ENCODE peak calls at places on chromosome 12, in ten cellular contexts. J is kidney, A is HCT116, Z is H9, N is fibroblast of lung, P is mesendoderm, O is mammary epithelial cell, R is mesenchymal stem cell, D is neural progenitor cell, C is Karpas-422. X is an unnamed sample.

GRCh38 chr12:31626270-31626669 is 33.2 kb upstream of the ETFBKMT start:
- DNase-seq in O (peak; percentile 40), J (no peak), C (no peak), R (no peak), Z (no peak), D (no peak), N (no peak), P (no peak), A (no peak), X (no peak)

GRCh38 chr12:106205208-106206069 is 42.4 kb downstream of the CKAP4 start:
- DNase-seq in N (no peak), J (no peak), O (peak; percentile 44), A (peak; percentile 64), D (peak; percentile 24), P (peak; percentile 33), C (peak; percentile 53), R (no peak), Z (peak; percentile 58), X (no peak)

GRCh38 chr12:54535474-54535873 is 13.9 kb upstream of the PDE1B start:
- DNase-seq in R (no peak), C (no peak), D (no peak), J (no peak), P (no peak), Z (no peak), A (no peak), O (no peak), N (no peak), X (no peak)

GRCh38 chr12:57615637-57616036 is 4.4 kb downstream of the ARHGEF25 start:
- DNase-seq in N (no peak), Z (no peak), D (no peak), P (no peak), J (peak; percentile 56), R (no peak), A (no peak), C (no peak), O (no peak), X (no peak)

GRCh38 chr12:71865166-71865713 is 25.7 kb downstream of the TBC1D15 start:
- DNase-seq in J (no peak), C (peak; percentile 69), O (peak; percentile 84), A (no peak), P (peak; percentile 29), Z (no peak), D (no peak), R (peak; percentile 89), N (peak; percentile 82), X (no peak)

GRCh38 chr12:47286676-47287075 is 206.9 kb upstream of the AMIGO2 start:
- DNase-seq in C (peak; percentile 53), R (no peak), Z (no peak), O (no peak), A (no peak), J (no peak), P (peak; percentile 68), N (no peak), D (peak; percentile 90), X (no peak)

GRCh38 chr12:109573029-109573913 is at the start of the genes MMAB and MVK:
- DNase-seq in P (peak; percentile 100), J (peak; percentile 100), O (peak; percentile 100), N (peak; percentile 99), R (peak; percentile 99), D (peak; percentile 100), A (peak; percentile 99), C (peak; percentile 100), Z (peak; percentile 100), X (peak; percentile 99)

GRCh38 chr12:104985206-104985605 is 910 bp upstream of the NOPCHAP1 start:
- DNase-seq in C (peak; percentile 52), N (no peak), Z (no peak), A (no peak), R (no peak), P (no peak), J (no peak), O (no peak), D (no peak), X (no peak)

GRCh38 chr12:92421701-92422100 is 276.1 kb upstream of the BTG1 start:
- DNase-seq in C (peak; percentile 27), J (no peak), R (no peak), O (peak; percentile 61), A (no peak), P (no peak), Z (no peak), D (no peak), N (peak; percentile 42), X (no peak)

GRCh38 chr12:83709899-83710298 is 1023.2 kb downstream of the TMTC2 start:
- DNase-seq in N (no peak), J (no peak), D (no peak), P (no peak), A (no peak), R (no peak), Z (no peak), O (peak; percentile 32), C (no peak), X (no peak)

GRCh38 chr12:3805058-3805457 is 52.1 kb upstream of the CRACR2A start:
- DNase-seq in N (no peak), O (no peak), R (no peak), P (no peak), Z (no peak), J (no peak), C (no peak), A (no peak), D (no peak), X (no peak)

GRCh38 chr12:20627001-20627588 is 68.0 kb upstream of the SLCO1C1 start:
- DNase-seq in N (no peak), C (no peak), R (no peak), J (no peak), Z (no peak), D (no peak), P (no peak), O (no peak), A (no peak), X (peak; percentile 49)

GRCh38 chr12:57235012-57235727 is 5.7 kb downstream of the SHMT2 start:
- DNase-seq in D (peak; percentile 50), N (peak; percentile 84), A (no peak), R (peak; percentile 61), P (peak; percentile 74), C (no peak), O (no peak), Z (peak; percentile 92), J (peak; percentile 90), X (no peak)

GRCh38 chr12:180445-180844 is 33.5 kb downstream of the SLC6A12 start:
- DNase-seq in P (no peak), O (no peak), J (no peak), R (peak; percentile 81), A (no peak), Z (no peak), N (peak; percentile 49), C (no peak), D (no peak), X (peak; percentile 38)

GRCh38 chr12:69657376-69658137 is 41.5 kb downstream of the BEST3 start:
- DNase-seq in O (no peak), R (peak; percentile 29), A (no peak), P (peak; percentile 38), Z (no peak), D (no peak), C (no peak), J (peak; percentile 84), N (peak; percentile 75), X (no peak)

GRCh38 chr12:100077367-100077766 is 65.3 kb downstream of the BLTP3B start:
- DNase-seq in D (no peak), J (no peak), N (peak; percentile 3), O (no peak), A (no peak), P (no peak), Z (no peak), R (peak; percentile 5), C (no peak), X (no peak)

DNA sequence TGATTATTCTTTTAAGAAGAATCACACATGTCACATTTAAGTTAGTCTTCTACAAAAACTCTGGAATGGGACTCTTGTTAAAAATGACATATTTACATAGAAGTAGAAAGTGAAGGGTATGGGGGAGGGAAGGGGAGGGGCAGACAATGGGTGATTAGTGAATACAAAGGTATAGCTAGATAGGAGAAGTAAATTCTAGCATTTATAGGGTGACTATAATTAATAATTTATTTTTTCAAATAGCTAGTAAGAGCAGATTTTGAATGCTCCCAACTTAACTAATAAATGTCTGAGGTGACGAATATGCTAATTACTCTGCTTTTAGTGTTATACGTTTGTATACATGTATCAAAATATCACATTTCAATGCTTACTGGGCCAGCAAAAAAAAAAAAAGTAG is 59.4 kb downstream of the BLTP3B start:
- DNase-seq in P (no peak), R (no peak), Z (no peak), N (no peak), J (no peak), O (no peak), C (no peak), D (no peak), A (no peak), X (no peak)
- H3K9ac ChIP-seq in P (no peak overlapping the region), R (no peak overlapping the region), Z (no peak overlapping the region), N (no peak overlapping the region), J (no peak overlapping the region), O (no peak overlapping the region), C (no peak overlapping the region), D (no peak overlapping the region), A (no peak overlapping the region), X (no peak overlapping the region)

DNA sequence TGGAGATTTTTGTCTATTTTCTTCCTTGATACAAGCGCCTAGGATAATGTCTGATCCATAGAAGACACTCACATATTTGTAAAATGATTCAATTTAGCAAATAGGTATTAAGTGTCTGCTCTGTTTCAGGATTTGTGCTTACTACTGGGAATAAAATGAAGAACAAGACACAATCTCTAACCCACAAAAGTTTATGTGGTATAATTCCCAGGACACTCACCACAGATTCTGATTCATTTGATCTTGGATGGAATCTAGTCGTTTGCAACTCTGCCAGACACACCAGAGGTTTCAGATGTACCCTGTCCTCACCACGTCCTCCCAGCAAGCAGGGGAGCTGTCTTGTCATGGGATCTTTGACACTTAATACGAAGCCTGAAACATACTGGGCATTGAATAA is 208.3 kb downstream of the LRIG3 start:
- DNase-seq in R (peak; percentile 4), D (no peak), O (peak; percentile 2), A (no peak), J (no peak), P (no peak), C (no peak), Z (no peak), N (peak; percentile 46), X (no peak)
- H3K9ac ChIP-seq in R (no peak overlapping the region), D (no peak overlapping the region), O (no peak overlapping the region), A (no peak overlapping the region), J (no peak overlapping the region), P (no peak overlapping the region), C (no peak overlapping the region), Z (no peak overlapping the region), N (no peak overlapping the region), X (no peak overlapping the region)

DNA sequence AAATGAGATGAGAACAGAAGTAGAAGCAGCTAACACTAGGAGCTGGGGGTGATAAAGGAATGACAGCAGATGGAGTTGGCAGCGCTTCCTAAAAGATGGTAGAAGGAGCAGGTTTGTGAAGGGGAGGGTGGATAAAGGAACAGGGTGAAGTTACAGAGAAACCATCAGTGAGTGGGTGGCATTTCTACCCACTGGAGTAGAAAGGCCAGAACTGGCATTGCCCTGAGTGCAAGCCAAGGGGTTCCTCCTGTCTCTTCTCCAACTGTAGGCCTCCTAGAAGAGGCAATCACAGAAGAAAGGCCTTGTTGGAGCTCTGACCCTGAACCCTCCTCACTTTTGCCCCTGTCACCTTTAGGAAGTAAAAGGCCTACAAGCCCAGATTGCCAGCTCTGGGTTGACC is 2.2 kb downstream of the KRT18 start:
- DNase-seq in R (no peak), N (no peak), O (no peak), J (no peak), C (no peak), A (no peak), Z (no peak), D (no peak), P (no peak), X (no peak)
- H3K9ac ChIP-seq in R (no peak overlapping the region), N (no peak overlapping the region), O (no peak overlapping the region), J (peak overlapping the region; percentile 24), C (no peak overlapping the region), A (peak overlapping the region; percentile 94), Z (no peak overlapping the region), D (no peak overlapping the region), P (peak overlapping the region; percentile 93), X (peak overlapping the region; percentile 100)

GRCh38 chr12:6905414-6906040 is 905 bp downstream of the LRRC23 start:
- DNase-seq in O (no peak), Z (no peak), N (no peak), J (peak; percentile 32), C (no peak), R (no peak), D (no peak), A (no peak), P (no peak), X (no peak)
- H3K9ac ChIP-seq in O (peak overlapping the region; percentile 97), Z (no peak overlapping the region), N (peak overlapping the region; percentile 66), J (no peak overlapping the region), C (peak overlapping the region; percentile 79), R (peak overlapping the region; percentile 93), D (no peak overlapping the region), A (peak overlapping the region; percentile 80), P (peak overlapping the region; percentile 69), X (peak overlapping the region; percentile 94)